ENCODE peak calls at places on chromosomes 11 and 22, in five cellular contexts. B is Panc1, H is HCT116, W is GM12878, C is GM23338. D is an unnamed sample. For H3K4me1, the result is how much of the 10 kb centered on the place peaks cover.

GRCh38 chr11:48024635-48025071 is 44.3 kb downstream of the PTPRJ start:
- ATAC-seq in B (no peak), H (no peak), W (no peak), C (peak), D (no peak)

GRCh38 chr11:85787809-85788805 is 22.8 kb downstream of the SYTL2 start:
- ATAC-seq in B (peak), H (no peak), W (peak), C (no peak), D (no peak)

GRCh38 chr11:60984149-60984548 is 12.7 kb downstream of the CD6 start:
- ATAC-seq in B (no peak), H (no peak), W (no peak), C (no peak), D (no peak)

GRCh38 chr11:112652786-112653390 is 308.3 kb upstream of the NCAM1 start:
- ATAC-seq in B (no peak), H (no peak), W (no peak), C (no peak), D (no peak)

GRCh38 chr11:111761056-111761455 is 5.1 kb downstream of the PPP2R1B start:
- ATAC-seq in B (no peak), H (no peak), W (no peak), C (no peak), D (no peak)

GRCh38 chr22:32308191-32308590 is 49.5 kb upstream of the RFPL3 start:
- ATAC-seq in B (no peak), H (no peak), W (no peak), C (no peak), D (no peak)

GRCh38 chr11:15268598-15268997 is 153.9 kb downstream of the INSC start:
- ATAC-seq in B (no peak), H (no peak), W (no peak), C (no peak), D (no peak)

GRCh38 chr11:119861160-119861559 is 132.2 kb upstream of the NECTIN1 start:
- ATAC-seq in B (no peak), H (peak), W (no peak), C (no peak), D (no peak)

GRCh38 chr11:111523343-111523742 is 8.8 kb downstream of the HOATZ start:
- ATAC-seq in B (no peak), H (no peak), W (no peak), C (no peak), D (no peak)

GRCh38 chr22:46422896-46423295 is 87.4 kb downstream of the TRMU start:
- ATAC-seq in B (peak), H (no peak), W (no peak), C (no peak), D (no peak)

GRCh38 chr11:102669664-102670063 is 35.9 kb downstream of the MMP27 start:
- ATAC-seq in B (no peak), H (no peak), W (peak), C (no peak), D (no peak)

GRCh38 chr11:110432713-110433392 is 3.1 kb downstream of the FDX1 start:
- ATAC-seq in B (no peak), H (no peak), W (no peak), C (no peak), D (no peak)

GRCh38 chr22:32123657-32124056 is 35.4 kb downstream of the C22orf42 start:
- ATAC-seq in B (peak), H (peak), W (peak), C (peak), D (no peak)

GRCh38 chr11:80846979-80847378 is 1406.1 kb upstream of the TENM4 start:
- ATAC-seq in B (no peak), H (no peak), W (peak), C (no peak), D (no peak)

GRCh38 chr22:22870577-22871398 is 16.8 kb upstream of the IGLL5 start:
- ATAC-seq in B (no peak), H (peak), W (no peak), C (peak), D (no peak)

GRCh38 chr11:120750647-120751419 is 239.3 kb downstream of the GRIK4 start:
- ATAC-seq in B (no peak), H (no peak), W (peak), C (no peak), D (no peak)

GRCh38 chr22:45777046-45777851 is 105.6 kb downstream of the ATXN10 start:
- ATAC-seq in B (peak), H (no peak), W (no peak), C (no peak), D (no peak)

GRCh38 chr11:89491141-89491690 is at the start of gene NOX4:
- ATAC-seq in B (no peak), H (no peak), W (no peak), C (peak), D (peak)
- H3K27ac ChIP-seq in B (no peak), H (no peak), W (no peak), C (no peak), D (peak)

GRCh38 chr11:79173615-79174014 is 267.2 kb downstream of the TENM4 start:
- ATAC-seq in B (no peak), H (no peak), W (no peak), C (peak), D (peak)

GRCh38 chr11:79168530-79169110 is 272.2 kb downstream of the TENM4 start:
- ATAC-seq in B (no peak), H (no peak), W (no peak), C (no peak), D (no peak)

GRCh38 chr11:79170289-79170688 is 270.5 kb downstream of the TENM4 start:
- ATAC-seq in B (no peak), H (no peak), W (no peak), C (no peak), D (no peak)

GRCh38 chr11:79179087-79179486 is 261.7 kb downstream of the TENM4 start:
- ATAC-seq in B (no peak), H (no peak), W (no peak), C (no peak), D (no peak)

DNA sequence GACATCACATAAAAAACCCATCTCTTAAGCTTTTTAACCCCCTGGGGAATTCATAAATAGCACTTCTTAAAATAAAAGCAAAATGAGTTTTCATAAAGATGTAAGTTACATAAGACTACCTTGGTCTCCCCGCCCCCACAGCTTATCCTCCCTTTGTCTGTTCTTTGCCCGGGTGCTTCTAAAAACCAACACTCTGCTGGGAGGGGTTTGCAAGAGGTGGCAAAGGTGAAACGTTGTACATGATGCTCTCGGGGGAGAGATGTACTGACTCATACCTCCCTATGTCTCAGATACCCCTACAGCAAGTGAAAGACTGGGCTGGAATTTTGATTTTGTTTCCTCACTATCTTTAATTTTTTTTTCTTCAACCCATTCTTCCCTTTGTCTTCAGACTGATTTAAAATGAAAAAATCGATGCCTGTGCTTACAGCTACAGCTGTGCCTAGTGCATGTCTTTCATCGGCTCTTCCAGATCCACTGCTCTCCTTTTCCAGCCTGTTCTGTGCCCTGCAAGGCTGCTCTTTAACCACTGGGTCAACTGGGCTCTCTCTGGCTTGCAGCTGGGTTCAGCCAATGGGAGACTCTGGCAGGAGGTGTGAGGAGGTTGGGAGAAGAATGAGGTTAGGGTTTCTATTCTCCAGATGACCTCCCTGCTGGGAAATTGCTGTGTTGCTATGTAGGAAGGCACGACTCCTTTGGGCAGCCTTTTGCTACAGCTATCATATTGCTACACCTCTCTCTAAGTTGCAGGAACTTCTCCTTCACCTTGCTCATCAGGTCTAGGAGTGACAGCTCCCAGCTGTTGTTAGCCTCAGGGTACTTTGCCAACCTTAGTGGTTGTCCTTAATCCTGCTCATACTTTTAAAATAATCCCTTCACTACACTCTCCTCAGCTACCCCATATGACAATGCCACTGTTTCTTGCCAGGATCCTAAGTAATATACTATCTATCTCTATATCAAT is 266.5 kb downstream of the TENM4 start:
- ATAC-seq in B (no peak), H (peak), W (no peak), C (peak), D (no peak)
- H3K4me1 ChIP-seq in B (under half), H (under half), W (under half), C (under half), D (under half)

GRCh38 chr11:10308208-10308954 is 3.5 kb downstream of the ADM start:
- ATAC-seq in B (no peak), H (no peak), W (no peak), C (no peak), D (no peak)

GRCh38 chr11:10307022-10307410 is 2.1 kb downstream of the ADM start:
- ATAC-seq in B (no peak), H (no peak), W (no peak), C (no peak), D (no peak)

GRCh38 chr11:10305964-10306918 is 1.4 kb downstream of the ADM start:
- ATAC-seq in B (no peak), H (no peak), W (no peak), C (no peak), D (no peak)

GRCh38 chr11:10309163-10310093 is 4.6 kb downstream of the ADM start:
- ATAC-seq in B (peak), H (peak), W (no peak), C (no peak), D (peak)

DNA sequence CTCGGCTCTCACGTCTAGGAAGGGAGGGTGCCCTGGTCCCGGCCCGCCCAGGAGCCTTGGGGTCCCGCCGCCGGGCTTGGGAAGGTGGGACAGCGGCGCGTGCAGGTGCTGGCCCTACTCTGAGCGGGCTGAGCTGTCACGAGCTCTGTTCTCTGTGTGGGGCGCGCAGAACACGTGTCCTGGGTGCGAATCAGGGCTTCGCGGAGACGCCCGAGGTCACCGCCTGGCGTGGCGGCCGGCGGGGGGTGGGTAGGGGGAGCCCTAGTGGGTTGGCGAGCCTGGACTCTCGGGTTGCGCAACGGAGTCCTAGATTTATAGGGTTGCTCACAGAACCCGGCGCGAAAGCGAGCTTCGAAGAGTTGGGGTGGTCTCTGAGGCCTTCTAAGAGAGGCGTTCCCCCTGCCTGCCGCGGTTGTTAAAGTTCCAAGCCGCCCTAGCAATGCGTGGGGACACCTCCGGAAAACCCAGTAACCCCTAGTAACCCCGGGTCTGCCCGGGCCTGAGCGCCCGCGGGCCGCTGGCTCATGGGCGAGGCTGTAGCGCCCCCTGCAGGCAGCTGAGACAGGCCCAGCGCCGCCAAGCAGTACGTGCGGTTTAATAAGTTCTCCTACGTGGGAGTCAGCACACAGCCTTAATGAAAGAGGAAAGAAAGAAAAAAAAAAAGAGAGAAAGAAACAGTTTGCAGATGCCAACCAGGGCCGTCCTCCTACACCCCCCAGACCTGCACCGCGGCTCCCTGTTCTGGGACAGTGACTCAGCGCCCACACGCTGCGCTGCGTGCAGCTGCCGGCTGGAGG is 2.7 kb downstream of the ADM start:
- ATAC-seq in B (peak), H (peak), W (peak), C (peak), D (peak)
- TF ChIP-seq POLR2AphosphoS5 in B (peak), H (peak), W (no peak), C (peak), D (peak)

GRCh38 chr11:73359930-73360742 is 16.1 kb upstream of the RELT start:
- ATAC-seq in B (peak), H (peak), W (peak), C (peak), D (no peak)
- H3K27ac ChIP-seq in B (no peak), H (no peak), W (no peak), C (no peak), D (peak)

GRCh38 chr11:66126808-66127555 is 56.9 kb downstream of the PACS1 start:
- ATAC-seq in B (peak), H (no peak), W (peak), C (peak), D (peak)
- H3K4me1 ChIP-seq in B (under half), H (under half), W (half or more), C (under half), D (under half)

DNA sequence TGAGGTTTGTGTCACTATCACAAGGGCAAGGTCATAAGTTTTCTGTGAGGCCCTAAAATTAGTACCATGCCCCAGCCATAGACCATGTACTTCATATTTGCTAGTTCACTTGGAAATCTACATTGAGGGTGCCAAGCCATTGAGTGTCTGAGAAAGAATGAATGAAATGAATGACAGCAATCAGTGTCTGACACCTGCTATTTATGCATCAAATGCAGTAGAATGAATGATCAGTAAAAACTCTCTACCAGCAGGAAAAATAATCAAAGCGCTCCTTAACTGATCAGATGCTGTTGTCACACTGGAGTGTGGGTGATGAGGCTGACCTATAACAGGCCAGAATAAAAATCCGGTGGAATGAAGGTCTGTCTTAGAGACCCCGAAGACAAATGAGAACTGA is 467.9 kb upstream of the B3GAT1 start:
- ATAC-seq in B (no peak), H (no peak), W (no peak), C (no peak), D (no peak)
- TF ChIP-seq POLR2AphosphoS5 in B (no peak), H (no peak), W (no peak), C (no peak), D (no peak)

DNA sequence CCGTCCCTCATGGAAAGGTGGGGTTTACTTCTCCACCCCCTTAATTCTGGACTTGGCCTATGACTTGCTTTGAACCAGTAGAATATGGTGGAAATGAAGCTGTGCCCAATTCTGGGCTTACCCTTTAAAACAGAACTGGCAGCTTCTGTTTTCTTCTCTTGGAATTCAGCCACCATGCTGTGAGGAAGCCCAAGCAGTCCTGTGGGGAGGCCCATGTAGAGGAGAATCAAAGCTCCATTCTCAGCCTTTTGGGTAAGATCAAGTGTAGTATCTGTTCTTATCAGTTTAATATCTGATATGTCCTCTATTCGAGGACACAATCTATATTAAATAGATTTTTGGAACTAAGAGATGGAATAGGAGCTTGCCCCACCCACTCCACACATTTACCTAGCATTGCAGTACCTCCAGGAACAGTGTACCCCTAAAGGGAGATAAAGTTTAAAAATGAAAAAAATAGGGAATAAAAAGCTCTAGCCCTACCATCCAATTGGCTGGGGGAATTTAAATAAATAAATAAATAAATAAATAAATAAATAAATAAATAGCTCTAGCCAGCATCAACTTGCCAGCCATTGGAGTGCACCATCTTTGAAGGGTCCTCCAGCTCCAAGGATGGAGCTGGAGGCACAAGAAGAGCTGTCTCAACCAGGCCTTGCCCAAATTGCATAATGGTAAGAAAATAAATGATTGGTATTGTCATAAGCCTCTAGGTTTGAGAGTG is 13.2 kb upstream of the SYVN1 start:
- ATAC-seq in B (no peak), H (no peak), W (no peak), C (no peak), D (no peak)
- H3K27ac ChIP-seq in B (no peak), H (no peak), W (no peak), C (no peak), D (no peak)

GRCh38 chr22:35589736-35590079 is 27.4 kb downstream of the MB start:
- ATAC-seq in B (no peak), H (no peak), W (no peak), C (no peak), D (no peak)
- H3K4me1 ChIP-seq in B (half or more), H (under half), W (under half), C (under half), D (under half)